ENCODE peak calls at places on chromosomes 5 and 9, in nine cellular contexts. I is A549; E is cardiac muscle cell; R is spleen; L is PC-9; Z is MM.1S; C is CD4-positive, CD25-positive, alpha-beta regulatory T cell; Q is heart left ventricle; N is tibial artery. G is an unnamed sample. For H3K4me1, the result is how much of the 10 kb centered on the place peaks cover.

GRCh38 chr5:116395708-116396203 is 178.9 kb downstream of the SEMA6A start:
- DNase-seq in E (no peak), N (no peak), Z (no peak), C (no peak), Q (no peak), I (no peak), L (no peak), R (no peak), G (no peak)

GRCh38 chr9:130448771-130449170 is 4.0 kb downstream of the ASS1 start:
- DNase-seq in L (no peak), Q (no peak), E (no peak), I (no peak), Z (no peak), C (no peak), R (no peak), N (no peak), G (no peak)

GRCh38 chr9:123997665-123998277 is 13.8 kb upstream of the LHX2 start:
- DNase-seq in C (no peak), I (no peak), R (peak), L (no peak), Z (peak), E (no peak), Q (peak), N (peak), G (no peak)

GRCh38 chr9:81373294-81373693 is 316.1 kb downstream of the TLE1 start:
- DNase-seq in Z (no peak), Q (peak), C (no peak), N (peak), E (no peak), I (no peak), R (no peak), L (no peak), G (no peak)

GRCh38 chr5:3660630-3661029 is 65.0 kb downstream of the IRX1 start:
- DNase-seq in Z (no peak), R (no peak), Q (no peak), E (no peak), C (no peak), L (no peak), N (no peak), I (no peak), G (no peak)

GRCh38 chr5:103793595-103794182 is 231.1 kb upstream of the NUDT12 start:
- DNase-seq in L (no peak), N (no peak), R (no peak), Q (no peak), C (no peak), E (no peak), I (no peak), Z (no peak), G (no peak)

GRCh38 chr5:23996525-23996924 is 489.1 kb downstream of the PRDM9 start:
- DNase-seq in R (no peak), L (no peak), Q (no peak), E (no peak), I (no peak), C (no peak), N (no peak), Z (no peak), G (no peak)

GRCh38 chr5:181189363-181189961 is 15.5 kb downstream of the TRIM7 start:
- DNase-seq in L (no peak), Z (peak), Q (no peak), E (peak), C (peak), R (peak), I (no peak), N (no peak), G (no peak)

GRCh38 chr5:5384634-5385033 is 37.8 kb upstream of the ICE1 start:
- DNase-seq in R (no peak), L (no peak), Z (no peak), C (no peak), I (no peak), E (no peak), N (no peak), Q (no peak), G (no peak)

GRCh38 chr9:129587487-129588262 is 33.2 kb downstream of the C9orf50 start:
- DNase-seq in Q (no peak), L (no peak), E (no peak), C (no peak), I (no peak), Z (no peak), N (no peak), R (no peak), G (peak)

GRCh38 chr9:124854822-124855221 is 1.6 kb downstream of the WDR38 start:
- DNase-seq in N (no peak), L (no peak), I (no peak), Z (no peak), R (no peak), C (no peak), E (no peak), Q (no peak), G (no peak)

GRCh38 chr9:129568560-129569505 is 52.1 kb downstream of the C9orf50 start:
- DNase-seq in I (peak), Z (no peak), Q (peak), E (peak), C (no peak), N (peak), L (no peak), R (no peak), G (peak)

GRCh38 chr5:174951151-174951780 is 226.9 kb downstream of the MSX2 start:
- DNase-seq in L (peak), C (peak), N (peak), Z (peak), Q (peak), E (peak), R (no peak), I (peak), G (peak)

GRCh38 chr9:124008307-124008854 is 3.2 kb upstream of the LHX2 start:
- DNase-seq in E (no peak), C (no peak), Z (no peak), I (no peak), N (no peak), R (no peak), Q (no peak), L (no peak), G (no peak)

GRCh38 chr5:121144764-121145163 is 680.7 kb downstream of the PRR16 start:
- DNase-seq in Q (no peak), E (no peak), N (no peak), L (no peak), R (no peak), C (no peak), Z (no peak), I (no peak), G (no peak)

GRCh38 chr9:38058452-38059232 is 10.4 kb downstream of the SHB start:
- DNase-seq in L (no peak), N (no peak), R (peak), E (no peak), C (no peak), I (no peak), Q (no peak), Z (no peak), G (no peak)
- H3K4me1 ChIP-seq in L (under half), N (half or more), R (under half), E (under half), C (under half), I (half or more), Q (half or more), Z (under half), G (under half)

DNA sequence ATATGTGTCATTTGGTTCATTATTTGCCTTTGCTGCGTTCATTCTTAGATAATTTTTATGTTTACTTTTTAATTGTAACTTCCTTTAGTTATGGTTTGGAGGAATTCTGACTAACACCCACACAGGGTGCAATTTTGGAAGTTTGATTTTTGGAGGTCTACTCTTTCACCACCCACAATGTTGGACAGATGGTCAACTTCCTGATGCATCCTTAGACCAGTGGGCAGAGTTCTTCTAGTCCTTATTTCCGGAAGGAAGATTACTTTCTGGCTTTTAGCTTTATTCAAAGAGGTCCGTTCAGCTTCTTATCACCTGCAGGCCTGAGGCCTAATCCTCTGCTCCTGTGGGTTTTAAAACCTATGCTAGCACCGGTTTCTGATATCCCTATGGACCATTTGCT is 126.7 kb downstream of the MTX3 start:
- DNase-seq in I (no peak), L (no peak), R (no peak), Z (no peak), N (no peak), Q (no peak), C (no peak), E (no peak), G (no peak)
- H3K4me1 ChIP-seq in I (under half), L (under half), R (under half), Z (under half), N (under half), Q (under half), C (under half), E (under half), G (under half)

GRCh38 chr9:127557998-127558546 is 54.0 kb upstream of the STXBP1 start:
- DNase-seq in E (no peak), C (no peak), N (no peak), L (no peak), R (no peak), Z (no peak), I (no peak), Q (no peak), G (no peak)
- H3K4me1 ChIP-seq in E (under half), C (under half), N (half or more), L (half or more), R (half or more), Z (under half), I (half or more), Q (half or more), G (under half)

DNA sequence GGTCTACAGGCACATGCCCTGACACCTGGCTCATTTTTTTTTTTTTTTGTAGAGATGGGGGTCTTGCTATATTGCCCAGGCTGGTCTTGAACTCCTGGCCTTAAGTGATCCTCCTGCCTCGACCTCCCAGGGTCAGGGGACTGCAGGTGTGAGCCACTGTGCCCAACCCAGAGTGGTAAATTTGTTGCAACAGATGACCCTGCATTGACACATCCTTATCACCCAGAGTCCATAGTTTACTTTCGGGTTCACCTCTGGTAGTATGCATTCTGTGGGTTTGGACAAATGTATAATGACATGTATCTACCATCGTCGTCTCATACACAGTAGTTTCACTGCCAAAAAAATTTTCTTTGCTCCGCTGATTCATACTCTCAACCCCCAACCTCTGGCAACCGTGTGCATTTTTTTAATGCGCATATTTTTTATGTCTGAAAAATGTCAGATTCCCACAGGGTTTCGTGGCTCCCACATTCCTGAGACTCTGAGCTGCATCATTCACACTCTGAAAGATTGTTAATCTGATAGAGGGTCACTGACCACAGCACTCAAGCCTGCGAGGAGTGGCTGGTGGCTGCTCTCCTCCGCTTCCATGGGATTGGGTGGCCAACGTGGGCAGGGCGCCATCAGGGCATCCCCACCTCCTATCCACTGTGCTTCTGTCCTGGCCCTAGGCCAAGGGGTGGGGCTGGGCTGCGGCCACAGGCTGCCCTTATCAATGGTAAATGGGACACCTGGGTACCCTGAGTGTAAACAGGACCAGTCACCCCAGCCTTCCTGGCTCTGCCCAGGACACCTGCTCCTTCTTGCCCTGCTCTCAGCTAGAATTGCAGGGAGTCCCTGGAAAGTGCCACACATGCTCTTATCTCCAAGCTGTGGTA is 9.6 kb downstream of the NDST1 start:
- DNase-seq in I (peak), L (peak), Q (no peak), Z (no peak), N (no peak), C (no peak), R (no peak), E (no peak), G (peak)
- H3K4me1 ChIP-seq in I (half or more), L (under half), Q (half or more), Z (under half), N (half or more), C (under half), R (half or more), E (under half), G (half or more)